ENCODE peak calls at places on chromosomes 13 and 19, in six cellular contexts. U, V, Q, Z, C and P are unnamed samples.

GRCh38 chr19:46321653-46322052 is 24.8 kb downstream of the HIF3A start:
- DNase-seq in U (no peak), Q (no peak), V (no peak), C (no peak), Z (no peak), P (no peak)

GRCh38 chr13:90890435-90890834 is 457.1 kb upstream of the MIR17HG start:
- DNase-seq in Z (no peak), Q (no peak), U (no peak), V (no peak), C (no peak), P (no peak)

GRCh38 chr19:36409841-36410240 is 8.6 kb downstream of the ZFP82 start:
- DNase-seq in C (no peak), Q (peak; percentile 73), U (no peak), V (no peak), Z (no peak), P (no peak)

GRCh38 chr19:30402790-30403189 is 30.6 kb downstream of the ZNF536 start:
- DNase-seq in Z (no peak), Q (no peak), V (no peak), U (no peak), C (peak; percentile 79), P (no peak)

GRCh38 chr19:38745316-38745715 is 1.0 kb upstream of the CAPN12 start:
- DNase-seq in U (no peak), Q (no peak), V (no peak), C (no peak), Z (no peak), P (no peak)

GRCh38 chr13:21050288-21051197 is 10.8 kb downstream of the LATS2 start:
- DNase-seq in V (no peak), Q (no peak), Z (no peak), C (no peak), U (no peak), P (no peak)

GRCh38 chr13:29844441-29844840 is 6.0 kb downstream of the UBL3 start:
- DNase-seq in C (no peak), Q (peak; percentile 71), Z (no peak), U (peak; percentile 47), V (no peak), P (no peak)

GRCh38 chr19:7799640-7800355 is 30.2 kb upstream of the EVI5L start:
- DNase-seq in C (no peak), Z (no peak), Q (peak; percentile 35), V (no peak), U (peak; percentile 81), P (peak; percentile 57)

GRCh38 chr13:27133889-27134288 is 37.7 kb downstream of the USP12 start:
- DNase-seq in Q (no peak), V (no peak), C (no peak), U (no peak), Z (no peak), P (no peak)

GRCh38 chr13:38577048-38577447 is 109.8 kb upstream of the FREM2 start:
- DNase-seq in Z (no peak), C (no peak), Q (no peak), V (no peak), U (no peak), P (no peak)

GRCh38 chr19:35585844-35586243 is at the start of gene PMIS2:
- DNase-seq in V (no peak), Z (no peak), U (no peak), C (no peak), Q (no peak), P (no peak)

GRCh38 chr19:3649888-3650287 is 23.3 kb upstream of the CACTIN start:
- DNase-seq in Q (no peak), U (no peak), V (no peak), C (no peak), Z (no peak), P (no peak)

GRCh38 chr19:6232567-6232966 is 47.2 kb downstream of the MLLT1 start:
- DNase-seq in Q (peak; percentile 93), Z (no peak), U (peak; percentile 88), C (no peak), V (peak; percentile 7), P (no peak)

GRCh38 chr19:46191356-46191755 is 38.2 kb upstream of the IGFL1 start:
- DNase-seq in U (no peak), V (no peak), Q (no peak), C (no peak), Z (no peak), P (no peak)

GRCh38 chr13:102694944-102695343 is at the start of gene METTL21C:
- DNase-seq in Q (no peak), V (no peak), U (no peak), Z (no peak), C (no peak), P (no peak)

GRCh38 chr13:39201075-39201630 is 162.9 kb downstream of the NHLRC3 start:
- DNase-seq in V (no peak), C (no peak), U (no peak), Q (no peak), Z (no peak), P (no peak)

GRCh38 chr19:46787331-46788100 is 878 bp downstream of the SLC1A5 start:
- DNase-seq in U (peak; percentile 63), Z (no peak), C (no peak), Q (peak; percentile 42), V (peak; percentile 53), P (peak; percentile 30)

GRCh38 chr19:30073152-30074000 is 131.3 kb downstream of the URI1 start:
- DNase-seq in U (no peak), Z (no peak), C (no peak), Q (no peak), V (no peak), P (no peak)

GRCh38 chr19:11380653-11381534 is 3.2 kb downstream of the EPOR start:
- DNase-seq in C (no peak), Z (peak; percentile 95), V (peak; percentile 99), U (peak; percentile 93), Q (peak; percentile 86), P (peak; percentile 99)

GRCh38 chr13:30119476-30119875 is 187.9 kb downstream of the KATNAL1 start:
- DNase-seq in C (no peak), U (peak; percentile 64), V (no peak), Z (no peak), Q (peak; percentile 82), P (peak; percentile 78)

GRCh38 chr19:2636897-2637683 is 65.4 kb downstream of the GNG7 start:
- DNase-seq in C (no peak), Z (no peak), V (peak; percentile 69), U (peak; percentile 31), Q (no peak), P (peak; percentile 70)

GRCh38 chr19:35621708-35622107 is 7.1 kb upstream of the RBM42 start:
- DNase-seq in Q (no peak), C (no peak), Z (no peak), U (no peak), V (no peak), P (no peak)

GRCh38 chr13:92270990-92271389 is 872.6 kb downstream of the GPC5 start:
- DNase-seq in C (no peak), V (no peak), U (no peak), Q (no peak), Z (no peak), P (no peak)

GRCh38 chr19:42228640-42229039 is 8.5 kb downstream of the ZNF526 start:
- DNase-seq in C (no peak), V (no peak), U (no peak), Z (no peak), Q (no peak), P (no peak)

GRCh38 chr19:14614099-14614412 is 31.2 kb downstream of the CLEC17A start:
- DNase-seq in C (no peak), Z (peak; percentile 38), U (no peak), Q (no peak), V (no peak), P (no peak)

GRCh38 chr19:17942181-17942580 is 9.4 kb downstream of the CCDC124 start:
- DNase-seq in V (no peak), Z (no peak), C (no peak), U (no peak), Q (no peak), P (no peak)

DNA sequence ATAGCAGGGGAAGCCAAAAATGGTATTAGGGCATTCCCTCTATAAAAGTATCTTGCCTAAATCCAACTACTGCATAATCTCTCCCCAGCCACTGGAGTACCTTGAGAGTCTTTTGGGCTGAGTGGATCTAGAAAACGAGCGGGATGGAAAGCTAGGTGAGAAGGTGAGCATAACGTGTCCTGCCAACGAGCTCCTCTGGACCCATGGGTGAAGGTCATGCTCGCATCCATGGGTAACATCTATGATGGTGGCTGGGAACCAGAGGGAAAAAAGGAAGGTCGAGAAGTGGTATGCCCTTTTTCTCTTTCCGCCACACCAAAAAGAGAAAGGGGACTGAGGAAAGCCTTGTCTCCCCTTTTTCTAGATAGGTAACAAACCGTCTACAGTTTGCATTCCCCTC is 63.0 kb downstream of the ZNF208 start:
- DNase-seq in Z (no peak), V (no peak), Q (peak; percentile 0), U (no peak), C (no peak), P (no peak)
- H3K9me3 ChIP-seq in Z (no peaks in the 10 kb centered on the region), V (no peaks in the 10 kb centered on the region), Q (peaks cover 13% of the 10 kb centered on the region), U (peaks cover 22% of the 10 kb centered on the region), C (peaks cover 43% of the 10 kb centered on the region), P (peaks cover 66% of the 10 kb centered on the region)

GRCh38 chr19:57512845-57513244 is 13.1 kb downstream of the ZNF773 start:
- DNase-seq in V (no peak), C (no peak), Z (no peak), Q (peak; percentile 42), U (peak; percentile 34), P (no peak)
- H3K9me3 ChIP-seq in V (peaks cover 3% of the 10 kb centered on the region), C (peaks cover 33% of the 10 kb centered on the region), Z (peaks cover 11% of the 10 kb centered on the region), Q (peaks cover 17% of the 10 kb centered on the region), U (peaks cover 32% of the 10 kb centered on the region), P (peaks cover 68% of the 10 kb centered on the region)

DNA sequence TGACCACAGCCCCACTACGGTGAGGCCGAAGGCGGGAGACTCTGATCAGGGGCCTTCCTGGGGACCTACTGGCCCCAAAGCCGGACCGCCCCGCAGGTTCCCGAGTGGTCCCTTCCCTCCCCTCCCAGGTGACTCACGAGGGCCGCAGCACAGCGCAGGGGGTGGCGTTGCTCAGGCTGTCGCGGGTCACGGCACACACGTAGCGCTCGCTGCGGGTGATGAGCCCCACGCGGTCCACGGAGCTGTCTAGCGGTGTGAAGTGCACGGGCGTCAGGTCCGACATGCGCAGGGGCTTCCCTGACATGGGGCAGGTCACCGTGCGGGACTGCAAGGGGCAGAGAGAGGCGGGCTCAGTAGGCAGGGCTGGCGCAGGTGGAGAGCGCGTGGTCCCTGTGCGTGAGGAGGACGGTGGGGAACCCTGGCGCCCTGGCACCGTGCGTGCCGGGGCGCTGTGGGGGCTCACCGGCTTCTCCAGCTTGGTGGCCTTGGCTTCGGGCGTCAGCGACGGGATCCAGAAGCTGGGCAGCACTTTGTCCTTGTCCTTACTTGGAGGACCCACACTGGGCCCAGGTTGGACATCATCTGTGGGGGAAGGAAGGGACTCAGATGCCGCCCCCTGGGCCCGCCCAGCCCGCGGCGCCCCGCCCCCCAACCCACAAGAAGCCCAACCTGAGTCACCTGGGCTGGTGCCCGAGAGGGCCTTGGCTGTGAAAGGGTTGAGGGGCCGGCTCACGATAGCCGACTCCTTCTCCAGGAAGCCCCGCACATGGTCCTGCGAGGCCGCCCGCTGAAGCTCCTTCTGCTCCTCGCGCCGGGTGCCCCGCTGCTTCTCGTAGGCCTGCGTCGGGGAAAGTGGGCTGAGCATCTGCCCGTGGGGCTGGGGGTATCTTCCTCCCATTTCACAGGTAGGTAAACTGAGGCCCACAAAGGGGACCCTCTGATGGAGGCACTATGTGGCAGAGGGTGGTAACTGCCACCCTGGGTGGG is 23.7 kb downstream of the NOSIP start:
- DNase-seq in C (no peak), Z (no peak), Q (no peak), V (peak; percentile 60), U (no peak), P (no peak)
- H3K9me3 ChIP-seq in C (no peaks in the 10 kb centered on the region), Z (no peaks in the 10 kb centered on the region), Q (no peaks in the 10 kb centered on the region), V (no peaks in the 10 kb centered on the region), U (no peaks in the 10 kb centered on the region), P (no peaks in the 10 kb centered on the region)

DNA sequence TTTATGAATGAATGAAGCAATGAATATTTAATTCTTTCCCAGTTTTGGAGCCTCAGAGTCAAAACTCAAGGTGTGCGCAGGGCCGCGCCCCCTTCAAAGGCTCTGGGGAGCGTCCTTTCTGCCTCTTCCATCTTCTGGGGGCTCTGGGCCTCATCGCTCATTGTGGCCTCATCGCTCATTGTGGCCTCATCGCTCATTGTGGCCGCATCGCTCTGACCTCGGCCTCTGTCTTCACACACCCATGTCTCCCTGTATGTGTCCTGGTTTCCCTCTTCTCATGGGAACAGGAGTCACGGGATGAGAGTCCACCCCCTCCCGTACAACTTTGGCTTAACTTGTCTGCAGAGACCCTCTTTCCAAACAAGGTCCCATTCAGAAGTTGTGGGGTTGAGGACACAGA is 3.2 kb upstream of the MEX3D start:
- DNase-seq in Q (no peak), Z (no peak), U (no peak), V (no peak), C (no peak), P (no peak)
- H3K9me3 ChIP-seq in Q (no peaks in the 10 kb centered on the region), Z (no peaks in the 10 kb centered on the region), U (no peaks in the 10 kb centered on the region), V (no peaks in the 10 kb centered on the region), C (no peaks in the 10 kb centered on the region), P (no peaks in the 10 kb centered on the region)